ENCODE peak calls at places on chromosomes 16 and 17, in four cellular contexts. D, I, X and M are unnamed samples.

GRCh38 chr16:69040144-69040909 is 65.1 kb upstream of the HAS3 start:
- DNase-seq in D (no peak), X (no peak), I (no peak), M (no peak)

GRCh38 chr16:50667497-50668367 is 13.4 kb downstream of the SNX20 start:
- DNase-seq in X (peak; percentile 72), I (no peak), D (no peak), M (no peak)

GRCh38 chr16:27972500-27972899 is 91.0 kb downstream of the GSG1L start:
- DNase-seq in I (peak; percentile 37), D (peak; percentile 31), X (peak; percentile 32), M (peak; percentile 76)

GRCh38 chr17:3759597-3760216 is 36.0 kb downstream of the HASPIN start:
- DNase-seq in I (no peak), X (no peak), D (no peak), M (no peak)

GRCh38 chr17:81233316-81233715 is 5.5 kb downstream of the TEPSIN start:
- DNase-seq in X (no peak), I (no peak), D (no peak), M (no peak)

GRCh38 chr16:53689636-53690035 is 14.0 kb downstream of the RPGRIP1L start:
- DNase-seq in D (no peak), I (no peak), X (no peak), M (no peak)

GRCh38 chr17:1890758-1891450 is 61.1 kb downstream of the RPA1 start:
- DNase-seq in I (no peak), D (no peak), X (no peak), M (no peak)

GRCh38 chr16:19044781-19045180 is 22.6 kb upstream of the COQ7 start:
- DNase-seq in D (no peak), X (no peak), I (no peak), M (no peak)

GRCh38 chr16:86831366-86831765 is 253.0 kb downstream of the FOXL1 start:
- DNase-seq in X (no peak), I (no peak), D (no peak), M (no peak)

GRCh38 chr17:48134912-48135480 is 27.4 kb downstream of the SNX11 start:
- DNase-seq in X (no peak), I (no peak), D (no peak), M (peak; percentile 66)

GRCh38 chr16:55470533-55471371 is 8.2 kb upstream of the MMP2 start:
- DNase-seq in I (no peak), X (no peak), D (no peak), M (no peak)

GRCh38 chr16:17887963-17888362 is 417.2 kb upstream of the XYLT1 start:
- DNase-seq in X (no peak), D (no peak), I (no peak), M (no peak)

GRCh38 chr16:48136547-48137360 is 19.0 kb downstream of the ABCC12 start:
- DNase-seq in X (no peak), D (no peak), I (no peak), M (no peak)

GRCh38 chr17:81825841-81826471 is 7.1 kb downstream of the MCRIP1 start:
- DNase-seq in D (no peak), I (no peak), X (no peak), M (no peak)

GRCh38 chr16:5917436-5917835 is 819.8 kb upstream of the EEF2KMT start:
- DNase-seq in X (no peak), D (no peak), I (no peak), M (no peak)

GRCh38 chr16:4940719-4941118 is 3.8 kb upstream of the PPL start:
- DNase-seq in I (no peak), D (no peak), X (no peak), M (no peak)

GRCh38 chr16:23172549-23172948 is 10.0 kb upstream of the SCNN1G start:
- DNase-seq in X (no peak), I (no peak), D (no peak), M (no peak)

GRCh38 chr17:59124665-59125064 is 18.0 kb upstream of the TRIM37 start:
- DNase-seq in D (no peak), X (no peak), I (no peak), M (no peak)

GRCh38 chr17:79851461-79851817 is 12.2 kb upstream of the CBX4 start:
- DNase-seq in X (no peak), I (no peak), D (no peak), M (no peak)

GRCh38 chr16:48426244-48427135 is 41.3 kb upstream of the SIAH1 start:
- DNase-seq in X (no peak), I (no peak), D (no peak), M (no peak)

GRCh38 chr17:77375526-77375916 is 234.8 kb downstream of the SEC14L1 start:
- DNase-seq in D (no peak), I (no peak), X (no peak), M (no peak)
- H3K4me1 ChIP-seq in D (peaks cover 64% of the 10 kb centered on the region), I (peaks cover 11% of the 10 kb centered on the region), X (peaks cover 82% of the 10 kb centered on the region), M (peaks cover 59% of the 10 kb centered on the region)

GRCh38 chr17:78725448-78726021 is 56.5 kb downstream of the CYTH1 start:
- DNase-seq in X (no peak), D (no peak), I (no peak), M (no peak)
- H3K4me1 ChIP-seq in X (peaks cover 93% of the 10 kb centered on the region), D (peaks cover 27% of the 10 kb centered on the region), I (peaks cover 6% of the 10 kb centered on the region), M (peaks cover 38% of the 10 kb centered on the region)

GRCh38 chr16:67206838-67207115 is 7.8 kb downstream of the ELMO3 start:
- DNase-seq in D (peak; percentile 32), X (no peak), I (no peak), M (peak; percentile 33)
- H3K4me1 ChIP-seq in D (peaks cover 21% of the 10 kb centered on the region), X (no peaks in the 10 kb centered on the region), I (no peaks in the 10 kb centered on the region), M (peaks cover 14% of the 10 kb centered on the region)

GRCh38 chr17:78391051-78391431 is 12.6 kb downstream of the PGS1 start:
- DNase-seq in X (no peak), D (no peak), I (no peak), M (no peak)
- H3K4me1 ChIP-seq in X (peaks cover 54% of the 10 kb centered on the region), D (peaks cover 8% of the 10 kb centered on the region), I (peaks cover 14% of the 10 kb centered on the region), M (peaks cover 5% of the 10 kb centered on the region)

GRCh38 chr16:58487566-58488351 is 12.2 kb upstream of the NDRG4 start:
- DNase-seq in I (peak; percentile 93), D (peak; percentile 87), X (peak; percentile 93), M (peak; percentile 95)
- H3K4me1 ChIP-seq in I (no peaks in the 10 kb centered on the region), D (peaks cover 13% of the 10 kb centered on the region), X (peaks cover 8% of the 10 kb centered on the region), M (peaks cover 3% of the 10 kb centered on the region)

GRCh38 chr17:74633261-74633783 is 9.8 kb upstream of the CD300E start:
- DNase-seq in I (no peak), D (no peak), X (no peak), M (no peak)

GRCh38 chr17:74631468-74632195 is 8.1 kb upstream of the CD300E start:
- DNase-seq in I (no peak), X (no peak), D (no peak), M (no peak)

GRCh38 chr17:74632597-74632996 is 9.1 kb upstream of the CD300E start:
- DNase-seq in X (no peak), D (no peak), I (no peak), M (no peak)

GRCh38 chr17:74635418-74635817 is 11.9 kb upstream of the CD300E start:
- DNase-seq in X (no peak), D (peak; percentile 26), I (no peak), M (peak; percentile 66)

DNA sequence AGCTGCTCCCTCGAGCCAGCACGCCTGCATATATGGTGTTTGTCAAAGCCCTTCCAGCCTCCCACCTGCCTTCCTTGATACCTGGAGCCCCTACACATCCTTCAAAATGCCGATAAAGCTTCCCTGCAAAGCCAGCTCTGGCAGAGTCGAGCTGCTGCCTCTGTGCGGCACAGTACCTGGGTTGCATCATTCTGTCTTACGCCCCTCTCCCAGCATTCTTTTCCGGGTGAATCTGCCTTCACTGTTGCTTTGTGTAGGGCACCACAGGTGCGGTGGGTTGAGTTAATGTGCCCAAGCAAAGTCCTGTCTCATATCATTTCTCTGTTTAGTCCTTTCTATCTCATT is 8.6 kb upstream of the CD300E start:
- DNase-seq in I (no peak), D (no peak), X (no peak), M (no peak)
- H3K4me1 ChIP-seq in I (no peaks in the 10 kb centered on the region), D (peaks cover 14% of the 10 kb centered on the region), X (peaks cover 9% of the 10 kb centered on the region), M (peaks cover 25% of the 10 kb centered on the region)

GRCh38 chr16:12837756-12838155 is 34.1 kb upstream of the CPPED1 start:
- DNase-seq in D (no peak), X (no peak), I (no peak), M (no peak)

GRCh38 chr16:12829096-12829888 is 25.6 kb upstream of the CPPED1 start:
- DNase-seq in X (no peak), I (no peak), D (no peak), M (no peak)

GRCh38 chr16:12837344-12837743 is 33.7 kb upstream of the CPPED1 start:
- DNase-seq in X (no peak), D (no peak), I (no peak), M (no peak)

DNA sequence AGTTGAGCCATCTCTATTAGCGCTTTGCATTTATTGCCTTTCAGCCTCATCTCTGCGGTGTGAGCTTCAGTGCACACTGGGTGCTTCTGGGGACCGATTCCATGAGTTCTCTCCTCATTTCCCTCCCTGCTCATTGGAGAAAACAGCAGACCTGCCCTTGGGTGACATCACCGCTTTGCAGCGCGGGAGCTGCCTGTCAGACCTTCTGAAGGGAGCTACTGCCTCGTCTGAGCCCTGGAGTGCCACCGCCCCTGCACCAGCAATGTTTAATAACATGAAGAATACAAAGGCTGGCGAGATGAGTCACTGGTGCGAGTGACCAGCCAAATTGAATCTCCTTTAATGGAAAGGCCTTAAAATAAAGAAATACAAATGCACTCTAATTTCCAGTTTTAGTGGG is 30.3 kb upstream of the CPPED1 start:
- DNase-seq in D (no peak), I (no peak), X (no peak), M (peak; percentile 16)
- H3K4me1 ChIP-seq in D (no peaks in the 10 kb centered on the region), I (no peaks in the 10 kb centered on the region), X (no peaks in the 10 kb centered on the region), M (no peaks in the 10 kb centered on the region)